ENCODE peak calls at places on chromosomes 4 and X, in eight cellular contexts. E is activated T-cell treated with anti-CD3 and anti-CD28 coated beads for 1 hour; I is activated CD4-positive, alpha-beta T cell treated with anti-CD3 and anti-CD28 coated beads, Interleukin-2, amount 10 ng/mL, durations not matched to agents 7 days and 5 days; Z is germinal center; T is OCI-LY7; M is IMR-90; F is choroid plexus epithelial cell; P is stimulated activated CD8-positive, alpha-beta memory T cell treated with anti-CD3 and anti-CD28 coated beads, Interleukin-12 subunit alpha, Interleukin-12 subunit beta, amount 100 ng/mL, for 1 hour. S is an unnamed sample.

GRCh38 chr4:119124314-119124713 is 11.3 kb upstream of the MYOZ2 start:
- DNase-seq in E (no peak), I (no peak), Z (no peak), T (no peak), M (no peak), F (peak), P (no peak), S (no peak)

GRCh38 chr4:40547446-40548132 is 82.1 kb downstream of the RBM47 start:
- DNase-seq in E (no peak), I (no peak), Z (no peak), T (no peak), M (no peak), F (no peak), P (no peak), S (no peak)

GRCh38 chr4:54525602-54526001 is 132.2 kb upstream of the KIT start:
- DNase-seq in E (no peak), I (no peak), Z (no peak), T (no peak), M (peak), F (peak), P (no peak), S (no peak)

GRCh38 chr4:110216079-110216478 is 17.7 kb upstream of the ELOVL6 start:
- DNase-seq in E (no peak), I (no peak), Z (no peak), T (no peak), M (peak), F (no peak), P (no peak), S (no peak)

GRCh38 chrX:149453030-149453429 is 52.1 kb downstream of the IDS start:
- DNase-seq in E (no peak), I (no peak), Z (no peak), T (no peak), M (peak), F (peak), P (no peak), S (peak)

GRCh38 chr4:1200425-1201035 is 28.1 kb upstream of the SPON2 start:
- DNase-seq in E (no peak), I (no peak), Z (no peak), T (no peak), M (peak), F (peak), P (no peak), S (no peak)

GRCh38 chrX:140572724-140573123 is 67.9 kb upstream of the SOX3 start:
- DNase-seq in E (no peak), I (peak), Z (peak), T (peak), M (peak), F (peak), P (no peak), S (peak)

GRCh38 chrX:154097597-154098541 is at the start of gene MECP2:
- DNase-seq in E (peak), I (peak), Z (peak), T (peak), M (peak), F (peak), P (peak), S (peak)

GRCh38 chrX:107629533-107629909 is 1.2 kb downstream of the PRPS1 start:
- DNase-seq in E (no peak), I (peak), Z (peak), T (peak), M (peak), F (peak), P (no peak), S (peak)

GRCh38 chr4:21664355-21664754 is 284.2 kb downstream of the KCNIP4 start:
- DNase-seq in E (no peak), I (no peak), Z (no peak), T (no peak), M (no peak), F (no peak), P (no peak), S (no peak)

GRCh38 chrX:47321978-47322377 is 48.4 kb upstream of the ZNF157 start:
- DNase-seq in E (no peak), I (no peak), Z (no peak), T (no peak), M (no peak), F (no peak), P (no peak), S (no peak)

GRCh38 chr4:85084371-85085170 is 118.1 kb upstream of the WDFY3 start:
- DNase-seq in E (no peak), I (peak), Z (peak), T (peak), M (peak), F (peak), P (no peak), S (peak)

GRCh38 chrX:51743179-51743957 is at the start of gene GSPT2:
- DNase-seq in E (peak), I (peak), Z (peak), T (peak), M (peak), F (peak), P (peak), S (peak)

GRCh38 chr4:142236268-142236667 is 599.9 kb downstream of the IL15 start:
- DNase-seq in E (no peak), I (no peak), Z (no peak), T (no peak), M (peak), F (peak), P (no peak), S (no peak)

GRCh38 chr4:7148337-7148736 is 44.0 kb upstream of the SORCS2 start:
- DNase-seq in E (no peak), I (no peak), Z (no peak), T (no peak), M (no peak), F (no peak), P (no peak), S (no peak)

GRCh38 chr4:1842339-1842895 is 13.5 kb downstream of the LETM1 start:
- DNase-seq in E (no peak), I (no peak), Z (no peak), T (no peak), M (no peak), F (peak), P (no peak), S (no peak)

GRCh38 chr4:79626102-79626501 is 218.1 kb upstream of the GK2 start:
- DNase-seq in E (no peak), I (no peak), Z (no peak), T (no peak), M (no peak), F (no peak), P (no peak), S (no peak)

GRCh38 chr4:18075823-18076433 is 54.4 kb upstream of the LCORL start:
- DNase-seq in E (no peak), I (peak), Z (no peak), T (peak), M (peak), F (no peak), P (no peak), S (peak)

GRCh38 chrX:18119856-18120255 is 100.8 kb downstream of the BEND2 start:
- DNase-seq in E (no peak), I (no peak), Z (no peak), T (no peak), M (no peak), F (no peak), P (no peak), S (no peak)

GRCh38 chrX:155086202-155086840 is 15.0 kb downstream of the BRCC3 start:
- DNase-seq in E (peak), I (peak), Z (no peak), T (peak), M (peak), F (peak), P (no peak), S (peak)

GRCh38 chrX:31130457-31131215 is 58.8 kb upstream of the FTHL17 start:
- DNase-seq in E (no peak), I (no peak), Z (no peak), T (no peak), M (no peak), F (peak), P (no peak), S (no peak)

GRCh38 chr4:169305651-169306050 is 34.9 kb upstream of the SH3RF1 start:
- DNase-seq in E (no peak), I (no peak), Z (no peak), T (no peak), M (peak), F (peak), P (no peak), S (no peak)

GRCh38 chr4:102404551-102404969 is 59.3 kb upstream of the SLC39A8 start:
- DNase-seq in E (no peak), I (no peak), Z (no peak), T (no peak), M (no peak), F (peak), P (no peak), S (no peak)

GRCh38 chrX:148417934-148418333 is 82.5 kb upstream of the AFF2 start:
- DNase-seq in E (no peak), I (no peak), Z (no peak), T (no peak), M (no peak), F (no peak), P (no peak), S (no peak)

GRCh38 chrX:129773649-129774458 is 5.9 kb upstream of the SASH3 start:
- DNase-seq in E (no peak), I (no peak), Z (no peak), T (no peak), M (no peak), F (no peak), P (no peak), S (no peak)

GRCh38 chr4:181796502-181796901 is 446.7 kb upstream of the TENM3 start:
- DNase-seq in E (no peak), I (no peak), Z (no peak), T (no peak), M (peak), F (peak), P (no peak), S (no peak)

GRCh38 chrX:125398959-125399440 is 79.3 kb downstream of the TEX13C start:
- DNase-seq in E (no peak), I (no peak), Z (no peak), T (no peak), M (no peak), F (no peak), P (no peak), S (peak)

GRCh38 chr4:23614284-23614892 is 275.5 kb downstream of the PPARGC1A start:
- DNase-seq in E (no peak), I (no peak), Z (no peak), T (peak), M (peak), F (peak), P (no peak), S (no peak)

GRCh38 chrX:153921511-153922285 is 4.4 kb downstream of the ARHGAP4 start:
- DNase-seq in E (no peak), I (no peak), Z (no peak), T (no peak), M (no peak), F (no peak), P (no peak), S (no peak)

GRCh38 chr4:108044951-108045686 is 55.4 kb downstream of the HADH start:
- DNase-seq in E (no peak), I (no peak), Z (no peak), T (no peak), M (no peak), F (no peak), P (no peak), S (no peak)

GRCh38 chrX:30663317-30663716 is 10.1 kb downstream of the GK start:
- DNase-seq in E (no peak), I (no peak), Z (no peak), T (no peak), M (no peak), F (no peak), P (no peak), S (no peak)

GRCh38 chr4:69832326-69833030 is 27.5 kb downstream of the SULT1E1 start:
- DNase-seq in E (no peak), I (no peak), Z (no peak), T (no peak), M (no peak), F (no peak), P (no peak), S (peak)

GRCh38 chr4:181597766-181598165 is 645.4 kb upstream of the TENM3 start:
- DNase-seq in E (no peak), I (no peak), Z (no peak), T (no peak), M (peak), F (peak), P (no peak), S (no peak)

GRCh38 chr4:77190053-77190452 is 33.0 kb downstream of the CCNG2 start:
- DNase-seq in E (no peak), I (no peak), Z (no peak), T (no peak), M (peak), F (peak), P (no peak), S (no peak)

GRCh38 chr4:106587558-106587957 is 219.0 kb upstream of the GIMD1 start:
- DNase-seq in E (no peak), I (no peak), Z (no peak), T (no peak), M (peak), F (peak), P (no peak), S (no peak)